ENCODE peak calls at places on chromosomes 12 and 14, in four cellular contexts. Z, L, Q and U are unnamed samples.

GRCh38 chr12:95601626-95602025 is 50.4 kb upstream of the USP44 start:
- DNase-seq in Z (no peak), L (no peak), Q (no peak), U (no peak)

GRCh38 chr12:76032043-76032981 is 736 bp upstream of the PHLDA1 start:
- DNase-seq in Z (peak), L (peak), Q (peak), U (peak)

GRCh38 chr12:92107621-92108131 is 38.0 kb downstream of the BTG1 start:
- DNase-seq in Z (no peak), L (no peak), Q (no peak), U (peak)

GRCh38 chr14:105479438-105480164 is 5.0 kb downstream of the CRIP2 start:
- DNase-seq in Z (no peak), L (no peak), Q (no peak), U (no peak)

GRCh38 chr12:132527186-132527882 is 37.4 kb downstream of the FBRSL1 start:
- DNase-seq in Z (no peak), L (no peak), Q (no peak), U (no peak)

GRCh38 chr14:100737526-100737925 is 10.8 kb downstream of the DLK1 start:
- DNase-seq in Z (no peak), L (no peak), Q (no peak), U (no peak)

GRCh38 chr14:89365071-89365801 is 51.8 kb downstream of the FOXN3 start:
- DNase-seq in Z (peak), L (no peak), Q (no peak), U (no peak)

GRCh38 chr14:75418779-75419768 is 8.7 kb upstream of the JDP2 start:
- DNase-seq in Z (peak), L (no peak), Q (no peak), U (peak)

DNA sequence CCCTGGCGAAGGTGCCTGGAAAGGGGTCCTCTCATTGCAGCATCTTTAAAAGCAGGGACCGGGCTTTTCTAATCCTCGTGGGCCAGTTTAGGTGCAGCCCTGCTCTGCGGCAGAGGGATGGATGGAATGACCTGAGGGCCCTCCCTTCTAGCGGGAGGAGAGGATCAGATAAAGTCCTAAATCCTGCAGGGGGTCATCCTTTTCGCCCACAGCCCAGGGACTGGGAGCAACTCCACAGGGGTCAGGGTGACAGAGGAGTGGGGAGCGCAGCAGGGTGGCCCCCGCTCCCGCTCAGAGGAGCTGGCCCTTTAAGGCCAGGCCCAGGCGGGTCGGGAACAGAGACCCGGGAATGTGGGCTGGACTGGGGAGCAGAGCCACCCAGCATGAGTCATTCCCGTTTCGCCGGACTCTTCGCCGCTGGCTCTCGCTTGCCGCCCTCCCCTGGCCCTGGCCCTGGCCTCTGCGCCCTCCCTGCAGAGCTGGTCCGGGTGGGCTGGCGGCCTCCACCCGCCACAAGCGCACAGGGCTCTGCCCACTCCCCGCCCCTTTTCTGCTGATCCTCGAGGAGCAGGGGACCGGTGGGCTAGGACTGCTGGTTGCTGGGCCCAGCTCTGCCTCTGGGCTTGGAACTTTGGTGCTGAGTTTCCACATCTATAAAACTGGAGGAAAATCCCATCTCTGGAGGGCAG is 92.9 kb downstream of the NINJ2 start:
- DNase-seq in Z (no peak), L (peak), Q (peak), U (peak)
- TF ChIP-seq REST in Z (no peak), L (no peak), Q (no peak), U (no peak)

GRCh38 chr14:101889898-101890297 is 74.5 kb upstream of the DYNC1H1 start:
- DNase-seq in Z (no peak), L (no peak), Q (no peak), U (no peak)
- TF ChIP-seq CTCF in Z (no peak), L (no peak), Q (no peak), U (no peak)

GRCh38 chr14:92737619-92738188 is 10.7 kb downstream of the LGMN start:
- DNase-seq in Z (no peak), L (no peak), Q (no peak), U (no peak)

GRCh38 chr14:92734618-92735017 is 13.8 kb downstream of the LGMN start:
- DNase-seq in Z (no peak), L (no peak), Q (no peak), U (no peak)

GRCh38 chr14:92737206-92737605 is 11.2 kb downstream of the LGMN start:
- DNase-seq in Z (no peak), L (no peak), Q (no peak), U (no peak)

GRCh38 chr14:92733007-92733406 is 15.4 kb downstream of the LGMN start:
- DNase-seq in Z (no peak), L (no peak), Q (no peak), U (no peak)

DNA sequence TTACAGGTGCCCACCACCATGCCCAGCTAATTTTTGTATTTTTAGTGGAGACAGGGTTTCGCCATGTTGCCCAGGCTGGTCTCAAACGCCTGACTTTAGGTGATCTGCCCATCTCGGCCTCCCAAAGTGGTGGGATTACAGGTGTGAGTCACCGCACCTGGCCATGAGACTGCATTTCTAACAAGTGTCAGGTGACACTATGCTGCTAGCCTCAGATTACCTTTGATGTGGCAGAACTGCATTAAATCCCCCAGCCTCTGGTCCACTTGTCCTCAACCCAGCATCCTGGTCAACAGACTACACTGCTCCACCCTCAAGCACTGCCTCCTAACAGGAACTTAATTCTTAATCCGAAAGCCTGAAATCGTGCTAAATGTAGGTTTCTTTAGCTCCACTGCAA is 13.1 kb downstream of the LGMN start:
- DNase-seq in Z (no peak), L (no peak), Q (no peak), U (no peak)
- TF ChIP-seq JUNB in Z (no peak), L (no peak), Q (no peak), U (no peak)

GRCh38 chr12:116352315-116352835 is 74.9 kb upstream of the MED13L start:
- DNase-seq in Z (no peak), L (no peak), Q (no peak), U (no peak)

GRCh38 chr12:116354950-116355779 is 77.7 kb upstream of the MED13L start:
- DNase-seq in Z (no peak), L (no peak), Q (no peak), U (no peak)

GRCh38 chr12:116354534-116354933 is 77.0 kb upstream of the MED13L start:
- DNase-seq in Z (no peak), L (no peak), Q (no peak), U (no peak)

GRCh38 chr12:116358850-116359761 is 81.6 kb upstream of the MED13L start:
- DNase-seq in Z (no peak), L (peak), Q (peak), U (peak)

GRCh38 chr12:116353958-116354357 is 76.5 kb upstream of the MED13L start:
- DNase-seq in Z (no peak), L (no peak), Q (no peak), U (no peak)
- TF ChIP-seq REST in Z (no peak), L (no peak), Q (no peak), U (no peak)

GRCh38 chr12:57446292-57446960 is 8.7 kb upstream of the INHBE start:
- DNase-seq in Z (no peak), L (no peak), Q (no peak), U (no peak)
- TF ChIP-seq CTCF in Z (no peak), L (no peak), Q (no peak), U (no peak)

DNA sequence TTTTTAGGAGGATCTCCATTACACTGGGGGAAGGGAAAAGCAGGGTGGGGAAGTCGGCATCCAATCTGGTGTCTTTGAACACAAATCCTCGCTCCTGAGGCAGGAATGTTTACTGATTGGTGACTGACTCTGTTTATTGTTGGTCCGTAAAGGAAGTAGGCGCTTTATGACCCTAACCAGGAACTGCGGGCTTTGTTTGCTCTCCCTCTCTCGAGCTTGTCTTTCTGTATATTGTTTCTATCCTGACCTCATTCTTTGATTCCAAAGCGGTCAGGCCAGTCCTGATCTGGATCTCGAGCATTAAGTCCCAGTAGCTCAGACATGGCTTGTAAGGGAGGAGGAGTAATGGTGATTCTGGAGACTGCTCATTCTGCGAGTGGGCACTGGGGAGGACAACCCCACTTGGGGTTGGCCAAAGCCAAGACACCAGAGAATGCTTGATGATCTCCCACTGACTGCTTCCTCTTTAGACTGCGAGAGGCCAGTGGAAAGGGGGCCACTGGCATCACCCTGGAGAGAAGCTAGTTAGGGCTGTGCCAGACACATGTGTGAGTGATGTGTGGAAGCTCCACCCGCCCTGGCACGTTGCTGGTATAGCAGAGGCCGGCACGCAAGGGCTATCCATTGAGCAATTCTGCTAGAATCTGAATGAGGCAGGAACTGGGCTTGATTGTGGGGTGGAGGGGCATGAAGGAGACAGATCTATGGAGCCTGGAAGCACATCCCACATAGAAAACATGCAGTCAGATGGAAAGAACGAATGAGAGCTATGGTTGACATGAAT is 194.6 kb downstream of the PAX9 start:
- DNase-seq in Z (no peak), L (no peak), Q (peak), U (peak)
- TF ChIP-seq JUNB in Z (no peak), L (no peak), Q (no peak), U (no peak)

DNA sequence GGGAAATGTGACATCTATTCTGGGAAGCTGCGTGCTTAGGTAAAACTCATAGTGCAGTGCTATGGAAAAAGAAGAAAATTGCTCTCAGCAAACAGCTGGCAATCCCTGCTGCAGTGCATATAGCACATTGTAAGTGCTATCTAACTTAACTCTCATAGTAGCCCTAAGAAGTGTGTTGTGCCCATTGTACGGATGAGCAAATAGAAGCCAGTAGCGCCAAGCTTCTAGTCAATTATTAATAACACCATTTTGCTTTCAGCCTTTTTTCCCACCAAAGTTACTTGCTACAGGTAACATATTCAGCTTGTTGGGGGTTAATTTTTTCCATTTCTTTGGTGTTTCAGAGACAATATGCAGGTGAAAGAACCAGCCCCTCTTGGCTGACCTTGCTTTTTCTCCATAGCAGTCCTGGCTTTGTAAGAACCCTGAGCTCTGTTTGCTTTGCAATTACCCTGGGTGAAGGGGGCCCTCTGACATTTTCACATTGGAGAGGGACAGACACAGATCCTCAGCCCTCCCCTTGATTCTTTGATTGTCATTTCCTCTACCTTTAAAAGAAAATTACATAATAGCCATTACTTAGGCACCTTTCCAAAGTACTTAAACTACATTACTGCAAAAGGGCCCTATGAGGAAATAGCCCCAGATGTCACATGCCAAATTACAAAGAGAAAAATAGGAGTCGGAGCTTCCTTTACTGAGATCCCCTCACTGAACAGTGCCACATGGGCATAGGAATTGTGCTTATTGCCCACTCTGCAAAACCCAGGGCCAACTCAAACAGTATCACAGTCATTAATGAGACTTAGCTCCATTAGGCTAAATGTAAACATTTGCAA is 576.2 kb upstream of the TBX3 start:
- DNase-seq in Z (no peak), L (no peak), Q (peak), U (no peak)
- TF ChIP-seq REST in Z (no peak), L (no peak), Q (no peak), U (no peak)

DNA sequence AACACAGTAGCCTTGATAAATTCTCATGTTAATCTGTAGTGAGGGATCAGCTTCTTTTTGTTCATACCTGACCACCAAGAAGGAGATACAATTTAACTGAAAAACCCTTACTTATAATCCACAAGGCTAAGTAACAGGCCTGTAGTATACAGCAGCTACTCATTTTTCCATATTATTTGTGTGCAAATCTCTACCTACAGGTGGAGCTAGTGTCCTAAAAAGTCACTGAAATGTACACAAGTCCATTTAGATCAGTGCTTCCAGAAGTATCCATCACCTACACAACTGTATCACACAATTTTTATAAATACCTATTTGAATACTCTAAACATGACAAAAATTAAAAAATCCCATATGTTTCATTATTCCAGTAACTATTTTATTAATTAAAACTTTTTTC is 173.2 kb downstream of the SLC35F4 start:
- DNase-seq in Z (no peak), L (peak), Q (peak), U (peak)
- TF ChIP-seq CTCF in Z (peak), L (peak), Q (peak), U (peak)